ENCODE peak calls at places on chromosomes 2 and 18, in seven cellular contexts. Q, O, W, J, L, F and C are unnamed samples.

GRCh38 chr2:8279506-8279905 is 402.4 kb upstream of the ID2 start:
- DNase-seq in W (no peak), L (no peak), J (no peak), F (no peak), O (no peak), Q (no peak), C (no peak)

GRCh38 chr2:226758886-226759660 is 40.5 kb downstream of the IRS1 start:
- DNase-seq in F (peak), L (no peak), O (no peak), Q (no peak), J (no peak), W (no peak), C (no peak)

GRCh38 chr2:98747888-98748287 is 17.0 kb upstream of the MGAT4A start:
- DNase-seq in J (no peak), Q (no peak), F (no peak), O (no peak), W (no peak), L (no peak), C (no peak)

GRCh38 chr2:182608181-182608845 is 107.7 kb upstream of the DNAJC10 start:
- DNase-seq in O (no peak), F (no peak), Q (no peak), W (no peak), L (no peak), J (no peak), C (no peak)

GRCh38 chr2:210715560-210715959 is 159.2 kb downstream of the CPS1 start:
- DNase-seq in W (no peak), L (no peak), J (no peak), O (no peak), F (no peak), Q (no peak), C (no peak)

GRCh38 chr2:127389778-127390435 is 2.1 kb upstream of the MAP3K2 start:
- DNase-seq in Q (no peak), L (no peak), W (no peak), J (no peak), O (no peak), F (no peak), C (no peak)

GRCh38 chr18:25274900-25275299 is 77.1 kb downstream of the ZNF521 start:
- DNase-seq in F (no peak), W (no peak), Q (no peak), O (no peak), L (no peak), J (no peak), C (no peak)

GRCh38 chr2:179444056-179444455 is 179.4 kb upstream of the SESTD1 start:
- DNase-seq in O (no peak), L (peak), J (no peak), W (no peak), Q (no peak), F (no peak), C (no peak)

GRCh38 chr2:170530284-170530745 is 184.8 kb upstream of the SP5 start:
- DNase-seq in J (no peak), L (peak), O (no peak), Q (peak), F (peak), W (no peak), C (no peak)

GRCh38 chr2:20650412-20650879 is 452 bp downstream of the HS1BP3 start:
- DNase-seq in L (no peak), O (no peak), W (no peak), Q (no peak), J (no peak), F (peak), C (peak)

GRCh38 chr2:145644820-145645302 is 1124.9 kb upstream of the ZEB2 start:
- DNase-seq in W (no peak), L (no peak), F (peak), Q (no peak), J (no peak), O (no peak), C (no peak)

GRCh38 chr2:173500953-173501352 is 146.3 kb downstream of the CDCA7 start:
- DNase-seq in J (no peak), Q (no peak), O (no peak), W (no peak), L (no peak), F (no peak), C (no peak)

GRCh38 chr18:13540783-13541182 is 185.6 kb downstream of the FAM210A start:
- DNase-seq in O (no peak), W (peak), Q (no peak), J (no peak), F (no peak), L (no peak), C (no peak)

GRCh38 chr2:8574196-8575010 is 107.5 kb upstream of the ID2 start:
- DNase-seq in O (no peak), F (peak), L (no peak), Q (no peak), W (peak), J (no peak), C (no peak)

GRCh38 chr2:46315103-46315890 is 18.1 kb downstream of the EPAS1 start:
- DNase-seq in L (no peak), O (peak), W (no peak), Q (peak), F (peak), J (no peak), C (no peak)

GRCh38 chr2:210584834-210585233 is 28.4 kb downstream of the CPS1 start:
- DNase-seq in O (peak), F (peak), W (no peak), L (no peak), J (no peak), Q (no peak), C (no peak)

GRCh38 chr18:62529597-62529996 is 6.8 kb downstream of the ZCCHC2 start:
- DNase-seq in W (no peak), J (no peak), O (no peak), Q (no peak), F (no peak), L (no peak), C (no peak)

GRCh38 chr2:218180728-218181127 is 14.0 kb upstream of the CXCR1 start:
- DNase-seq in J (no peak), O (no peak), Q (no peak), F (no peak), W (no peak), L (no peak), C (no peak)

GRCh38 chr18:44741551-44741950 is 60.9 kb downstream of the SETBP1 start:
- DNase-seq in F (no peak), J (no peak), Q (no peak), O (no peak), L (no peak), W (no peak), C (no peak)

GRCh38 chr18:40413160-40413559 is 1541.9 kb upstream of the PIK3C3 start:
- DNase-seq in F (peak), Q (no peak), L (peak), J (no peak), W (no peak), O (peak), C (peak)

GRCh38 chr2:203811491-203812221 is 55.9 kb upstream of the CTLA4 start:
- DNase-seq in W (peak), L (no peak), J (peak), Q (no peak), O (peak), F (peak), C (no peak)

GRCh38 chr2:154261473-154262027 is 389.8 kb downstream of the GALNT13 start:
- DNase-seq in W (no peak), J (no peak), O (no peak), F (peak), L (no peak), Q (no peak), C (no peak)

GRCh38 chr2:61762292-61762691 is 91.6 kb downstream of the FAM161A start:
- DNase-seq in L (no peak), J (no peak), O (no peak), F (peak), W (no peak), Q (no peak), C (no peak)

GRCh38 chr2:233995985-233996384 is 54.5 kb upstream of the SPP2 start:
- DNase-seq in L (no peak), F (no peak), W (no peak), J (no peak), O (no peak), Q (no peak), C (no peak)

GRCh38 chr2:206083602-206084467 is 2.1 kb downstream of the INO80D start:
- DNase-seq in J (no peak), W (no peak), O (peak), L (no peak), F (no peak), Q (no peak), C (no peak)

GRCh38 chr18:65091737-65092329 is 659.0 kb upstream of the CDH7 start:
- DNase-seq in W (no peak), O (no peak), F (peak), J (no peak), Q (no peak), L (peak), C (no peak)

GRCh38 chr2:30410217-30410616 is 36.8 kb upstream of the LCLAT1 start:
- DNase-seq in Q (no peak), L (no peak), F (peak), W (peak), J (no peak), O (peak), C (no peak)

GRCh38 chr2:158509928-158510797 is 53.4 kb downstream of the PKP4 start:
- DNase-seq in W (no peak), Q (no peak), O (no peak), F (peak), L (no peak), J (no peak), C (no peak)

GRCh38 chr2:152585830-152586484 is 131.3 kb downstream of the PRPF40A start:
- DNase-seq in L (no peak), Q (no peak), O (no peak), W (no peak), J (no peak), F (peak), C (peak)

GRCh38 chr18:21672868-21673267 is 31.7 kb downstream of the ABHD3 start:
- DNase-seq in O (peak), Q (no peak), W (no peak), J (no peak), F (peak), L (peak), C (no peak)

GRCh38 chr2:186683341-186683740 is 10.5 kb upstream of the FAM171B start:
- DNase-seq in F (no peak), J (no peak), Q (no peak), W (no peak), L (no peak), O (no peak), C (no peak)